ENCODE peak calls at places on chromosomes 3 and 15, in six cellular contexts. O is naive thymus-derived CD8-positive, alpha-beta T cell; Z is GM13976; U is amygdala; R is 8988T; I is fibroblast of pulmonary artery. H is an unnamed sample.

GRCh38 chr15:41494190-41494921 is 682 bp downstream of the ITPKA start:
- DNase-seq in O (no peak), Z (peak; percentile 68), U (no peak), R (peak; percentile 64), I (no peak), H (no peak)

GRCh38 chr3:12591997-12592715 is 35.3 kb downstream of the MKRN2 start:
- DNase-seq in O (no peak), Z (no peak), U (no peak), R (no peak), I (no peak), H (no peak)

GRCh38 chr3:183825380-183826161 is at the start of gene MAP6D1:
- DNase-seq in O (peak; percentile 68), Z (peak; percentile 80), U (peak; percentile 49), R (peak; percentile 98), I (peak; percentile 31), H (peak; percentile 47)

GRCh38 chr15:78726870-78727551 is 84.3 kb downstream of the ADAMTS7 start:
- DNase-seq in O (no peak), Z (no peak), U (no peak), R (no peak), I (no peak), H (no peak)

GRCh38 chr3:52473031-52473430 is 17.6 kb downstream of the NISCH start:
- DNase-seq in O (no peak), Z (no peak), U (no peak), R (no peak), I (no peak), H (no peak)

GRCh38 chr3:59016930-59017616 is 32.8 kb downstream of the CFAP20DC start:
- DNase-seq in O (no peak), Z (no peak), U (no peak), R (no peak), I (no peak), H (no peak)

GRCh38 chr3:183529717-183530116 is 25.8 kb downstream of the KLHL6 start:
- DNase-seq in O (no peak), Z (no peak), U (no peak), R (no peak), I (no peak), H (no peak)

GRCh38 chr3:149375164-149375823 is 2.2 kb downstream of the TM4SF1 start:
- DNase-seq in O (no peak), Z (no peak), U (no peak), R (no peak), I (peak; percentile 58), H (no peak)

GRCh38 chr3:115783938-115784738 is 160.8 kb downstream of the GAP43 start:
- DNase-seq in O (peak; percentile 88), Z (peak; percentile 92), U (peak; percentile 66), R (peak; percentile 65), I (peak; percentile 93), H (peak; percentile 90)

GRCh38 chr3:111732248-111732879 is 126.7 kb upstream of the PHLDB2 start:
- DNase-seq in O (no peak), Z (no peak), U (no peak), R (no peak), I (no peak), H (no peak)

GRCh38 chr3:23762214-23763039 is 43.3 kb upstream of the UBE2E1 start:
- DNase-seq in O (no peak), Z (peak; percentile 81), U (no peak), R (no peak), I (no peak), H (no peak)

GRCh38 chr3:167114619-167115018 is 265.5 kb downstream of the ZBBX start:
- DNase-seq in O (no peak), Z (no peak), U (no peak), R (no peak), I (no peak), H (no peak)

GRCh38 chr3:145739926-145740325 is 421.1 kb downstream of the PLOD2 start:
- DNase-seq in O (no peak), Z (no peak), U (no peak), R (no peak), I (peak; percentile 3), H (no peak)

GRCh38 chr15:75656331-75656730 is 8.6 kb downstream of the SNX33 start:
- DNase-seq in O (no peak), Z (no peak), U (no peak), R (no peak), I (no peak), H (no peak)

GRCh38 chr3:62022312-62022711 is 351.0 kb downstream of the FEZF2 start:
- DNase-seq in O (no peak), Z (no peak), U (no peak), R (no peak), I (no peak), H (no peak)

GRCh38 chr3:37814547-37814946 is 47.1 kb upstream of the CTDSPL start:
- DNase-seq in O (no peak), Z (peak; percentile 39), U (no peak), R (no peak), I (peak; percentile 27), H (peak; percentile 66)